ENCODE peak calls at places on chromosomes 7 and 10, in four cellular contexts. W, I, X and N are unnamed samples.
A peak's percentile ranks its signal among the peaks of the same experiment; 100 is the strongest.

GRCh38 chr10:3720228-3721019 is 64.6 kb downstream of the KLF6 start:
- DNase-seq in W (peak; percentile 81), I (no peak), X (no peak), N (peak; percentile 75)

GRCh38 chr10:12396093-12396492 is 46.7 kb downstream of the CAMK1D start:
- DNase-seq in W (no peak), I (no peak), X (no peak), N (no peak)

GRCh38 chr10:89633484-89633883 is 11.6 kb downstream of the PANK1 start:
- DNase-seq in W (no peak), I (no peak), X (no peak), N (no peak)

GRCh38 chr7:122885583-122886356 is 490 bp downstream of the CADPS2 start:
- DNase-seq in W (peak; percentile 76), I (no peak), X (peak; percentile 25), N (peak; percentile 67)

GRCh38 chr10:102491136-102491535 is 11.4 kb downstream of the ACTR1A start:
- DNase-seq in W (peak; percentile 11), I (no peak), X (no peak), N (no peak)

GRCh38 chr10:98262571-98262970 is 5.4 kb downstream of the LOXL4 start:
- DNase-seq in W (no peak), I (no peak), X (no peak), N (no peak)

GRCh38 chr7:149787428-149788299 is 14.3 kb upstream of the ZNF467 start:
- DNase-seq in W (no peak), I (no peak), X (no peak), N (no peak)

GRCh38 chr7:19853261-19853832 is 79.9 kb upstream of the TMEM196 start:
- DNase-seq in W (no peak), I (no peak), X (no peak), N (no peak)

GRCh38 chr7:95718556-95719410 is 53.6 kb upstream of the DYNC1I1 start:
- DNase-seq in W (no peak), I (no peak), X (no peak), N (no peak)

GRCh38 chr7:79453558-79454324 is at the start of gene MAGI2:
- DNase-seq in W (peak; percentile 89), I (peak; percentile 59), X (peak; percentile 43), N (peak; percentile 94)

GRCh38 chr7:46071076-46071475 is 150.0 kb upstream of the IGFBP3 start:
- DNase-seq in W (no peak), I (no peak), X (no peak), N (no peak)

GRCh38 chr10:89591796-89592271 is 53.2 kb downstream of the PANK1 start:
- DNase-seq in W (no peak), I (no peak), X (no peak), N (no peak)

GRCh38 chr10:30557884-30558283 is 71.7 kb downstream of the LYZL2 start:
- DNase-seq in W (no peak), I (no peak), X (no peak), N (no peak)

GRCh38 chr7:135905858-135906257 is 71.3 kb downstream of the MTPN start:
- DNase-seq in W (no peak), I (no peak), X (no peak), N (no peak)

GRCh38 chr10:80356563-80356999 is at the start of the genes DYDC1 and DYDC2:
- DNase-seq in W (peak; percentile 82), I (no peak), X (peak; percentile 40), N (peak; percentile 65)

GRCh38 chr10:3990307-3990706 is 205.3 kb upstream of the KLF6 start:
- DNase-seq in W (no peak), I (no peak), X (no peak), N (no peak)

GRCh38 chr10:29102636-29103035 is 186.2 kb upstream of the LYZL1 start:
- DNase-seq in W (no peak), I (no peak), X (no peak), N (no peak)
- H3K4me1 ChIP-seq in W (no peaks in the 10 kb centered on the region), I (no peaks in the 10 kb centered on the region), X (peaks cover 20% of the 10 kb centered on the region), N (no peaks in the 10 kb centered on the region)

GRCh38 chr7:100965051-100965722 is 4.2 kb upstream of the MUC12 start:
- DNase-seq in W (no peak), I (no peak), X (no peak), N (no peak)
- H3K27me3 ChIP-seq in W (peaks cover 72% of the 10 kb centered on the region), I (no peaks in the 10 kb centered on the region), X (peaks cover 25% of the 10 kb centered on the region), N (peaks cover 61% of the 10 kb centered on the region)

GRCh38 chr10:23095404-23095965 is at the start of gene MSRB2:
- DNase-seq in W (peak; percentile 94), I (peak; percentile 93), X (peak; percentile 92), N (peak; percentile 98)
- TF ChIP-seq POLR2AphosphoS5 in W (peak; percentile 90), I (peak; percentile 39), X (peak; percentile 29), N (peak; percentile 94)

GRCh38 chr10:114758331-114758730 is 63.2 kb upstream of the FHIP2A start:
- DNase-seq in W (no peak), I (no peak), X (no peak), N (no peak)

GRCh38 chr10:114755537-114755936 is 66.0 kb upstream of the FHIP2A start:
- DNase-seq in W (no peak), I (no peak), X (no peak), N (no peak)

GRCh38 chr10:114751856-114752255 is 69.7 kb upstream of the FHIP2A start:
- DNase-seq in W (no peak), I (no peak), X (no peak), N (no peak)

GRCh38 chr10:114753126-114753525 is 68.5 kb upstream of the FHIP2A start:
- DNase-seq in W (no peak), I (no peak), X (no peak), N (no peak)

GRCh38 chr10:114754445-114755320 is 66.9 kb upstream of the FHIP2A start:
- DNase-seq in W (no peak), I (no peak), X (no peak), N (no peak)
- H3K4me1 ChIP-seq in W (no peaks in the 10 kb centered on the region), I (no peaks in the 10 kb centered on the region), X (no peaks in the 10 kb centered on the region), N (peaks cover 15% of the 10 kb centered on the region)

GRCh38 chr7:1232623-1233327 is at the start of gene UNCX:
- DNase-seq in W (peak; percentile 67), I (no peak), X (no peak), N (no peak)
- H3K27me3 ChIP-seq in W (peaks cover 98% of the 10 kb centered on the region), I (peaks cover 25% of the 10 kb centered on the region), X (peaks cover 78% of the 10 kb centered on the region), N (peaks cover 97% of the 10 kb centered on the region)

DNA sequence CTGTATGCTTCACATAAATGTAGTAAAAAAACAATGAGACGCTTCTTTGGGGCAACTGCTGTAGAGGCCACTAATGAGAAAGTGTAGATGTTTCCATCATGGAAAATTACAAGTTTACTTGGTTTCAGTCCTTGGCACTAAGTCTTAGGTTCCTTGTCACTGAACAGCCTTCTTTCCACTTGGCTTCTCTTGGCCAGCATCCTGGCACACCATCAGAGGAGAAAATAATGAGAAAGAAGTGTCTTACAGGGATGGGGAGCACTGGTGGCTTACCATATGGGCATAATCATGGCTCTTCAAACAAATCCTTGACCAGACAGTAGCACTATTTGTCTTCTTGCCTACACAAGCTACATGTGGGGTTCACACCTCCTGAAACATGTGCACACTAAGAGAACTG is 22.5 kb upstream of the SH3PXD2A start:
- DNase-seq in W (no peak), I (no peak), X (no peak), N (no peak)
- TF ChIP-seq POLR2AphosphoS5 in W (no peak), I (no peak), X (no peak), N (no peak)

GRCh38 chr7:112020800-112021199 is 185.4 kb downstream of the DOCK4 start:
- DNase-seq in W (no peak), I (no peak), X (no peak), N (no peak)
- H3K4me1 ChIP-seq in W (no peaks in the 10 kb centered on the region), I (no peaks in the 10 kb centered on the region), X (no peaks in the 10 kb centered on the region), N (no peaks in the 10 kb centered on the region)